ENCODE peak calls at places on chromosomes 12 and 14, in six cellular contexts. G, E, T, Q, F and P are unnamed samples.

GRCh38 chr14:52080817-52081755 is 12.2 kb upstream of the NID2 start:
- DNase-seq in F (no peak), G (no peak), E (peak; percentile 76), Q (no peak), T (no peak), P (no peak)

GRCh38 chr14:96126339-96126770 is 78.3 kb upstream of the BDKRB2 start:
- DNase-seq in E (no peak), Q (no peak), F (no peak), T (no peak), G (no peak), P (no peak)

GRCh38 chr12:108768591-108769500 is 37.5 kb upstream of the CORO1C start:
- DNase-seq in E (peak; percentile 39), T (peak; percentile 56), G (peak; percentile 35), Q (no peak), F (peak; percentile 14), P (no peak)

GRCh38 chr14:89241934-89242670 is 174.9 kb downstream of the FOXN3 start:
- DNase-seq in Q (no peak), E (no peak), F (no peak), T (no peak), G (no peak), P (no peak)

GRCh38 chr12:101670007-101670671 is 27.3 kb upstream of the CHPT1 start:
- DNase-seq in G (no peak), T (no peak), Q (no peak), E (peak; percentile 34), F (peak; percentile 8), P (no peak)

GRCh38 chr12:32893458-32893857 is 3.1 kb downstream of the PKP2 start:
- DNase-seq in T (no peak), F (no peak), G (no peak), Q (no peak), E (no peak), P (no peak)

GRCh38 chr12:48999371-49000131 is at the start of gene DDN:
- DNase-seq in F (peak; percentile 47), T (peak; percentile 49), G (no peak), E (peak; percentile 76), Q (no peak), P (peak; percentile 24)

GRCh38 chr12:122322501-122322900 is 56.2 kb upstream of the VPS33A start:
- DNase-seq in G (no peak), Q (no peak), E (no peak), T (no peak), F (no peak), P (no peak)

GRCh38 chr14:45134051-45134958 is at the start of gene FKBP3:
- DNase-seq in Q (peak; percentile 87), T (peak; percentile 95), E (peak; percentile 98), F (peak; percentile 91), G (peak; percentile 97), P (peak; percentile 96)

GRCh38 chr14:63890553-63890952 is 37.7 kb downstream of the SYNE2 start:
- DNase-seq in T (no peak), Q (no peak), F (no peak), E (no peak), G (no peak), P (no peak)

GRCh38 chr12:13100882-13101769 is 2.3 kb downstream of the GSG1 start:
- DNase-seq in E (peak; percentile 97), T (peak; percentile 87), F (peak; percentile 83), G (peak; percentile 82), Q (peak; percentile 94), P (peak; percentile 91)

GRCh38 chr12:103623716-103624115 is 36.6 kb downstream of the STAB2 start:
- DNase-seq in T (no peak), Q (no peak), E (no peak), F (no peak), G (no peak), P (no peak)

GRCh38 chr14:70641548-70642312 is at the start of gene TTC9:
- DNase-seq in T (peak; percentile 13), F (peak; percentile 23), E (peak; percentile 51), G (no peak), Q (no peak), P (peak; percentile 17)

GRCh38 chr12:112107728-112108447 is 695 bp downstream of the NAA25 start:
- DNase-seq in T (no peak), G (no peak), F (peak; percentile 33), E (no peak), Q (peak; percentile 23), P (no peak)

GRCh38 chr14:28823245-28823644 is 56.7 kb downstream of the FOXG1 start:
- DNase-seq in E (no peak), G (no peak), Q (no peak), T (no peak), F (no peak), P (no peak)

GRCh38 chr12:55142896-55143870 is 17.0 kb downstream of the OR9K2 start:
- DNase-seq in E (peak; percentile 15), G (peak; percentile 16), Q (no peak), T (peak; percentile 8), F (peak; percentile 20), P (peak; percentile 31)

GRCh38 chr14:51094282-51094821 is 553 bp downstream of the TRIM9 start:
- DNase-seq in F (peak; percentile 17), Q (no peak), E (no peak), T (no peak), G (no peak), P (peak; percentile 52)

GRCh38 chr14:74571901-74572828 is 39.9 kb downstream of the LTBP2 start:
- DNase-seq in T (no peak), Q (no peak), G (peak; percentile 80), E (peak; percentile 74), F (peak; percentile 12), P (no peak)

GRCh38 chr12:25501565-25501964 is 51.5 kb downstream of the LMNTD1 start:
- DNase-seq in F (no peak), T (no peak), G (no peak), E (no peak), Q (no peak), P (no peak)

GRCh38 chr14:50008562-50009355 is 107.6 kb downstream of the VCPKMT start:
- DNase-seq in T (no peak), F (no peak), E (no peak), G (peak; percentile 85), Q (no peak), P (no peak)

GRCh38 chr14:20620798-20621478 is 20.6 kb downstream of the OR6S1 start:
- DNase-seq in F (no peak), E (no peak), T (no peak), Q (no peak), G (no peak), P (no peak)

GRCh38 chr12:89211456-89211855 is 140.8 kb downstream of the DUSP6 start:
- DNase-seq in T (no peak), F (no peak), Q (no peak), E (no peak), G (no peak), P (no peak)

GRCh38 chr14:32542507-32542906 is 213.4 kb downstream of the AKAP6 start:
- DNase-seq in F (no peak), Q (no peak), G (no peak), T (no peak), E (no peak), P (no peak)

GRCh38 chr12:2997989-2998670 is 38.9 kb downstream of the TEAD4 start:
- DNase-seq in Q (no peak), E (no peak), F (no peak), G (no peak), T (no peak), P (no peak)

GRCh38 chr14:78997811-78998210 is 827.6 kb downstream of the NRXN3 start:
- DNase-seq in E (no peak), Q (no peak), G (no peak), F (no peak), T (no peak), P (no peak)

GRCh38 chr14:62800577-62800976 is 244.7 kb downstream of the KCNH5 start:
- DNase-seq in E (no peak), T (no peak), F (no peak), G (no peak), Q (no peak), P (no peak)

GRCh38 chr14:50107850-50108249 is 8.5 kb downstream of the VCPKMT start:
- DNase-seq in T (no peak), E (no peak), F (no peak), Q (no peak), G (no peak), P (no peak)

GRCh38 chr14:99316281-99317163 is 44.5 kb upstream of the BCL11B start:
- DNase-seq in E (no peak), Q (no peak), T (no peak), F (no peak), G (no peak), P (no peak)

GRCh38 chr12:90112668-90113067 is 404.0 kb upstream of the ATP2B1 start:
- DNase-seq in T (no peak), G (no peak), E (no peak), F (no peak), Q (no peak), P (no peak)

GRCh38 chr12:64004639-64005038 is 160.1 kb downstream of the SRGAP1 start:
- DNase-seq in E (no peak), G (no peak), Q (no peak), F (no peak), T (no peak), P (no peak)

GRCh38 chr14:96095058-96095457 is 55.9 kb downstream of the C14orf132 start:
- DNase-seq in T (no peak), G (no peak), E (no peak), F (no peak), Q (no peak), P (no peak)

GRCh38 chr14:31244626-31245025 is 37.0 kb upstream of the HECTD1 start:
- DNase-seq in E (no peak), G (no peak), Q (no peak), T (no peak), F (no peak), P (no peak)